ENCODE peak calls at places on chromosomes 6 and 20, in nine cellular contexts. P is left lung; E is Kasumi-1; X is stimulated activated CD8-positive, alpha-beta memory T cell treated with anti-CD3 and anti-CD28 coated beads, Interleukin-12 subunit alpha, Interleukin-12 subunit beta, amount 100 ng/mL, for 4 hours; B is hypothalamus; G is heart right ventricle; Z is choroid plexus epithelial cell; F is activated CD4-positive, alpha-beta T cell treated with anti-CD3 and anti-CD28 coated beads, Interleukin-2, amount 50 U/mL, for 24 hours; L is NCI-H1092. Y is an unnamed sample.

GRCh38 chr6:69627625-69628024 is 169.2 kb downstream of the LMBRD1 start:
- DNase-seq in X (no peak), Z (no peak), G (no peak), F (no peak), E (no peak), L (no peak), B (no peak), P (no peak), Y (no peak)

GRCh38 chr20:859661-860294 is 26.3 kb downstream of the FAM110A start:
- DNase-seq in P (no peak), B (no peak), E (peak), Z (peak), L (no peak), F (no peak), G (no peak), X (no peak), Y (peak)

GRCh38 chr6:112189494-112189893 is 64.9 kb downstream of the LAMA4 start:
- DNase-seq in E (no peak), B (no peak), F (no peak), Z (peak), X (no peak), G (no peak), P (no peak), L (no peak), Y (peak)

GRCh38 chr6:104685871-104686549 is 173.7 kb downstream of the HACE1 start:
- DNase-seq in B (no peak), F (no peak), X (no peak), Z (no peak), L (no peak), E (no peak), P (no peak), G (no peak), Y (no peak)

GRCh38 chr20:9262653-9263194 is 193.8 kb downstream of the PLCB4 start:
- DNase-seq in Z (peak), B (no peak), X (no peak), L (no peak), P (no peak), G (no peak), E (no peak), F (no peak), Y (no peak)

GRCh38 chr6:42322676-42323075 is 105.0 kb upstream of the MRPS10 start:
- DNase-seq in B (no peak), P (no peak), F (no peak), Z (no peak), E (no peak), L (no peak), X (no peak), G (no peak), Y (no peak)

GRCh38 chr6:123316733-123317323 is 319.9 kb downstream of the TRDN start:
- DNase-seq in L (no peak), P (no peak), X (no peak), B (no peak), F (no peak), G (no peak), E (peak), Z (peak), Y (peak)

GRCh38 chr6:111162504-111162903 is 75.2 kb downstream of the SLC16A10 start:
- DNase-seq in F (no peak), Z (peak), L (no peak), B (no peak), G (no peak), X (no peak), P (no peak), E (no peak), Y (no peak)

GRCh38 chr6:53376661-53377226 is 28.0 kb upstream of the ELOVL5 start:
- DNase-seq in F (no peak), G (no peak), Z (no peak), E (no peak), P (no peak), L (no peak), B (no peak), X (no peak), Y (no peak)